ENCODE peak calls at places on chromosomes 1 and 21, in four cellular contexts. R is SK-N-SH, W is HepG2, C is K562. T is an unnamed sample.

GRCh38 chr1:4973341-4973740 is 318.9 kb downstream of the AJAP1 start:
- DNase-seq in R (no peak), W (no peak), C (no peak), T (no peak)

GRCh38 chr1:168360151-168360550 is 79.5 kb downstream of the TBX19 start:
- DNase-seq in R (no peak), W (no peak), C (no peak), T (no peak)

GRCh38 chr1:53148123-53148522 is 5.7 kb upstream of the SLC1A7 start:
- DNase-seq in R (no peak), W (no peak), C (no peak), T (no peak)

GRCh38 chr1:10662824-10663667 is 133.4 kb downstream of the CASZ1 start:
- DNase-seq in R (no peak), W (no peak), C (no peak), T (no peak)

GRCh38 chr1:98903261-98903660 is 101.4 kb downstream of the PLPPR5 start:
- DNase-seq in R (no peak), W (no peak), C (no peak), T (no peak)

GRCh38 chr1:61441723-61442262 is 283.1 kb downstream of the TM2D1 start:
- DNase-seq in R (no peak), W (no peak), C (no peak), T (no peak)

GRCh38 chr1:77556045-77556444 is 126.4 kb downstream of the ZZZ3 start:
- DNase-seq in R (no peak), W (no peak), C (no peak), T (no peak)

GRCh38 chr1:108533351-108534083 is 26.4 kb upstream of the EEIG2 start:
- DNase-seq in R (no peak), W (no peak), C (peak; percentile 85), T (peak; percentile 16)

GRCh38 chr21:39348040-39348354 is 891 bp downstream of the HMGN1 start:
- DNase-seq in R (no peak), W (no peak), C (no peak), T (no peak)

GRCh38 chr1:2192031-2192995 is 2.3 kb downstream of the FAAP20 start:
- DNase-seq in R (no peak), W (no peak), C (no peak), T (no peak)

GRCh38 chr1:71836899-71837298 is 445.4 kb downstream of the NEGR1 start:
- DNase-seq in R (no peak), W (no peak), C (no peak), T (no peak)

GRCh38 chr1:9624081-9624480 is 27.4 kb upstream of the PIK3CD start:
- DNase-seq in R (no peak), W (no peak), C (no peak), T (no peak)

GRCh38 chr1:203625623-203626189 is 926 bp upstream of the ATP2B4 start:
- DNase-seq in R (peak; percentile 66), W (peak; percentile 16), C (peak; percentile 79), T (no peak)

GRCh38 chr1:100866041-100866900 is 28.4 kb downstream of the EXTL2 start:
- DNase-seq in R (peak; percentile 10), W (peak; percentile 10), C (peak; percentile 36), T (no peak)
- TF ChIP-seq FOXJ3 in R (no peak), W (no peak), C (no peak), T (no peak)

DNA sequence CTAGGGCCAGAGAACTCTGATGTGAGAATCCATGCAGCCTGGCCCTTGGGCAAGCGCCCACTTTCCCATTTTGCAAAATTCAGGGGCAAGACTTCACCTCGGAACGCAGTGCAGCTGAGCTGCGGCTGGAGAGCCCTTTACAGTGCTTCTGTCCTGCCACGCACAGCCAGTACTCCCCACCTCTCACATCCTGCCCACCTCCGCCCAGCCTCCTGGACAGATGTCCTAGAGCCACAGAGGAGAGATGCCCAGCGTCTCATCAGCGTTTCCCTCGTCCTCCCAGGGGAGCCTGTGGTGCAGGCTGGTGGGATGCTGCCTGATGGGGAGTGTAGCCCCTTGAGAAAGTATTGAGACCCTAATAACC is 29.6 kb downstream of the RUNX3 start:
- DNase-seq in R (no peak), W (no peak), C (no peak), T (no peak)
- TF ChIP-seq FOXJ3 in R (no peak), W (no peak), C (no peak), T (no peak)

GRCh38 chr1:27527223-27527856 is 37.4 kb upstream of the WASF2 start:
- DNase-seq in R (peak; percentile 80), W (no peak), C (peak; percentile 84), T (peak; percentile 84)

GRCh38 chr1:27525296-27526271 is 35.6 kb upstream of the WASF2 start:
- DNase-seq in R (no peak), W (no peak), C (peak; percentile 94), T (peak; percentile 79)

GRCh38 chr1:27528701-27529637 is 39.0 kb upstream of the WASF2 start:
- DNase-seq in R (no peak), W (no peak), C (peak; percentile 67), T (no peak)

GRCh38 chr1:27527857-27528700 is 38.1 kb upstream of the WASF2 start:
- DNase-seq in R (peak; percentile 79), W (no peak), C (peak; percentile 52), T (peak; percentile 58)

DNA sequence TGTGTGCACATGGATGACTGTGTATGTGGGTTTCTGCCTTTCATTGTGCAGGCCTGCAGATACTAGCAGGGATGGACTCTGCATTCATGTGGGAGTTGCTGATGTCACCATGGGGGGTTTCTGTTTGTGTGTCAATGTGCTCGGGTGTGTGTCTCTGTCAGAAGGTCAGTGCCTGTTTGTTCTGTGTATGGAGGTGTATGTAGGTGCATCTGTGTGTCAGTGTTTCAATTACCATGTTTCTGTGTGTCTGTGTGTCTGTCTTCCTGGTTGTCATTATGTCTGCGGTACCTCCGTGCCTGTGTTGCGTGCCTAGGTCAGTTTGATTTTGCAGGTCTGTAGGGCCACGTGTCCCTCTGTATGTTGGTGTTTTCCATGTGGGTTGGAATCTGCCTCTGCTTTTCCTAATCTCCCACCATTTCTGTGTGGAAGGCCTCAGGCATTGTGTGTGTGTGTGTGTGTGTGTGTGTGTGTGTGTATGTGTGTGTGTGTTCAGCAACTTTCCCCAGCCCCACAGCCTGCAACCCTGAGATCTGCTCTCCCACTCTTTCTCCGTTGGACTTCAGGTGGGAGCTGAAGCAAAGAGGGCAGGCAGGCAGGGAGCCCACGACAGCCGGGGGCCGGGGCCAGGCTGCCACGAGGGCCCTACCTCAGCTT is 36.7 kb upstream of the WASF2 start:
- DNase-seq in R (no peak), W (peak; percentile 54), C (peak; percentile 52), T (no peak)
- TF ChIP-seq FOXJ3 in R (peak; percentile 43), W (no peak), C (no peak), T (no peak)

GRCh38 chr1:22143065-22143514 is at the start of gene WNT4:
- DNase-seq in R (peak; percentile 92), W (no peak), C (peak; percentile 97), T (peak; percentile 57)
- TF ChIP-seq FOXJ3 in R (no peak), W (no peak), C (no peak), T (no peak)

T was measured in WTC11.